ENCODE peak calls at places on chromosomes 16 and 17, in five cellular contexts. C is left cardiac atrium; B is SIG-M5; G is GM04503; Z is activated CD4-positive, alpha-beta T cell treated with anti-CD3 and anti-CD28 coated beads for 24 hours. X is an unnamed sample.

GRCh38 chr16:56856876-56857447 is 8.0 kb upstream of the SLC12A3 start:
- DNase-seq in C (no peak), Z (no peak), G (no peak), B (no peak), X (no peak)

GRCh38 chr17:40824015-40824832 is 1.8 kb upstream of the KRT10 start:
- DNase-seq in C (no peak), G (no peak), Z (no peak), B (no peak), X (no peak)

GRCh38 chr16:8774208-8774607 is 23.2 kb downstream of the TMEM186 start:
- DNase-seq in C (no peak), B (no peak), Z (no peak), G (no peak), X (no peak)

GRCh38 chr16:4362476-4363250 is 9.0 kb upstream of the VASN start:
- DNase-seq in C (no peak), G (no peak), B (no peak), Z (no peak), X (no peak)

GRCh38 chr17:83203472-83204221 is 124.2 kb downstream of the METRNL start:
- DNase-seq in C (peak; percentile 34), B (no peak), Z (no peak), G (no peak), X (peak; percentile 27)

GRCh38 chr16:19583665-19584300 is 28.3 kb downstream of the VPS35L start:
- DNase-seq in B (no peak), Z (no peak), G (no peak), C (no peak), X (no peak)

GRCh38 chr17:51169340-51169739 is 3.1 kb downstream of the NME2 start:
- DNase-seq in B (no peak), Z (no peak), C (no peak), G (no peak), X (no peak)

GRCh38 chr17:65514082-65514481 is 47.4 kb downstream of the AXIN2 start:
- DNase-seq in Z (no peak), B (no peak), C (no peak), G (peak; percentile 76), X (peak; percentile 37)

GRCh38 chr17:40726919-40727318 is 23.4 kb upstream of the KRT24 start:
- DNase-seq in Z (no peak), G (no peak), C (no peak), B (no peak), X (no peak)

GRCh38 chr16:5639531-5639930 is 541.9 kb upstream of the EEF2KMT start:
- DNase-seq in C (no peak), Z (no peak), B (no peak), G (no peak), X (no peak)

GRCh38 chr17:48416971-48417370 is 13.0 kb downstream of the SKAP1 start:
- DNase-seq in Z (no peak), G (no peak), B (no peak), C (no peak), X (no peak)

GRCh38 chr17:7717756-7718350 is 309 bp downstream of the DNAH2 start:
- DNase-seq in C (no peak), G (no peak), Z (no peak), B (no peak), X (peak; percentile 46)

GRCh38 chr16:87791295-87792204 is 25.8 kb upstream of the KLHDC4 start:
- DNase-seq in B (no peak), Z (no peak), C (no peak), G (no peak), X (no peak)

GRCh38 chr16:56281256-56281805 is 90.0 kb downstream of the GNAO1 start:
- DNase-seq in B (no peak), C (no peak), Z (no peak), G (no peak), X (no peak)

GRCh38 chr17:3689262-3690093 is 6.5 kb downstream of the P2RX5 start:
- DNase-seq in B (no peak), C (no peak), G (no peak), Z (no peak), X (no peak)

GRCh38 chr17:49989518-49989880 is 5.5 kb downstream of the DLX3 start:
- DNase-seq in B (no peak), Z (no peak), C (no peak), G (no peak), X (no peak)

GRCh38 chr16:11418506-11418905 is 73.2 kb downstream of the RMI2 start:
- DNase-seq in Z (no peak), B (no peak), C (no peak), G (peak; percentile 41), X (no peak)

GRCh38 chr16:1466968-1467521 is 7.8 kb downstream of the CLCN7 start:
- DNase-seq in B (no peak), G (no peak), Z (no peak), C (no peak), X (no peak)

GRCh38 chr16:4945560-4946502 is 8.9 kb upstream of the PPL start:
- DNase-seq in G (no peak), B (no peak), Z (no peak), C (peak; percentile 45), X (no peak)

GRCh38 chr16:31458073-31458834 is 1.0 kb upstream of the ARMC5 start:
- DNase-seq in B (peak; percentile 11), Z (peak; percentile 33), G (no peak), C (peak; percentile 75), X (peak; percentile 73)

GRCh38 chr17:7408341-7408740 is 696 bp downstream of the NLGN2 start:
- DNase-seq in Z (no peak), B (no peak), C (no peak), G (no peak), X (peak; percentile 57)

GRCh38 chr16:84689126-84689525 is 10.7 kb upstream of the USP10 start:
- DNase-seq in G (peak; percentile 86), C (no peak), Z (no peak), B (no peak), X (no peak)

GRCh38 chr17:15649861-15650391 is 30.4 kb upstream of the FBXW10B start:
- DNase-seq in Z (no peak), C (peak; percentile 49), G (no peak), B (no peak), X (no peak)

GRCh38 chr17:56870163-56870651 is 36.3 kb downstream of the DGKE start:
- DNase-seq in Z (no peak), G (no peak), C (no peak), B (no peak), X (no peak)

GRCh38 chr17:17605083-17605746 is 13.7 kb upstream of the PEMT start:
- DNase-seq in C (no peak), B (no peak), G (no peak), Z (no peak), X (no peak)

GRCh38 chr17:55639096-55639495 is 83.6 kb downstream of the TMEM100 start:
- DNase-seq in G (no peak), C (peak; percentile 27), B (no peak), Z (no peak), X (no peak)

GRCh38 chr17:47895254-47895855 is 681 bp upstream of the SP2 start:
- DNase-seq in G (no peak), C (no peak), Z (no peak), B (no peak), X (no peak)

GRCh38 chr17:5703736-5704135 is 119.4 kb upstream of the NLRP1 start:
- DNase-seq in Z (no peak), B (no peak), G (no peak), C (no peak), X (no peak)

GRCh38 chr17:65099941-65100315 is 37.2 kb upstream of the RGS9 start:
- DNase-seq in C (peak; percentile 45), G (no peak), B (no peak), Z (peak; percentile 72), X (peak; percentile 83)

GRCh38 chr17:225551-225950 is 44.1 kb upstream of the DOC2B start:
- DNase-seq in Z (no peak), B (no peak), G (no peak), C (peak; percentile 3), X (no peak)

GRCh38 chr17:65857713-65858112 is 296.3 kb upstream of the AXIN2 start:
- DNase-seq in G (no peak), B (no peak), C (no peak), Z (no peak), X (no peak)

GRCh38 chr16:71479420-71479819 is 9.7 kb downstream of the ZNF19 start:
- DNase-seq in G (no peak), C (no peak), B (no peak), Z (no peak), X (no peak)

GRCh38 chr17:41107941-41108445 is 2.8 kb downstream of the KRTAP4-9 start:
- DNase-seq in Z (no peak), C (no peak), B (no peak), G (peak; percentile 35), X (no peak)

GRCh38 chr16:12535535-12536411 is 267.9 kb downstream of the CPPED1 start:
- DNase-seq in G (no peak), B (no peak), Z (peak; percentile 30), C (no peak), X (peak; percentile 63)

GRCh38 chr17:27577884-27578717 is 52.9 kb upstream of the LGALS9 start:
- DNase-seq in B (no peak), G (no peak), C (peak; percentile 66), Z (no peak), X (no peak)

GRCh38 chr17:7854851-7855642 is at the start of gene TMEM88:
- DNase-seq in G (no peak), C (peak; percentile 54), B (no peak), Z (no peak), X (no peak)

GRCh38 chr17:57762375-57762916 is 17.3 kb upstream of the CCDC182 start:
- DNase-seq in C (no peak), Z (no peak), G (no peak), B (no peak), X (no peak)

GRCh38 chr16:3088450-3088849 is 10.6 kb downstream of the ZSCAN10 start:
- DNase-seq in C (no peak), B (no peak), G (no peak), Z (no peak), X (no peak)